ENCODE peak calls at places on chromosomes 3 and 15, in ten cellular contexts. G is adrenal gland, F is heart left ventricle, L is kidney epithelial cell, U is IMR-90, K is right atrium auricular region, I is heart right ventricle, Q is A673, V is cardiac muscle cell, Y is left ventricle myocardium inferior. M is an unnamed sample.

GRCh38 chr3:12886106-12886679 is 44.8 kb upstream of the RPL32 start:
- DNase-seq in V (no peak), U (no peak), I (no peak), F (no peak), Q (no peak), G (no peak), L (no peak), K (no peak), Y (no peak), M (no peak)

GRCh38 chr3:151584603-151585002 is 123.7 kb upstream of the IGSF10 start:
- DNase-seq in V (no peak), K (no peak), G (no peak), I (no peak), F (no peak), Q (peak; percentile 48), U (no peak), Y (no peak), L (peak; percentile 44), M (no peak)

GRCh38 chr3:187012609-187013051 is 82.3 kb downstream of the ST6GAL1 start:
- DNase-seq in L (no peak), K (peak; percentile 59), V (peak; percentile 37), Q (no peak), U (peak; percentile 64), I (peak; percentile 27), F (no peak), G (no peak), Y (no peak), M (no peak)

GRCh38 chr3:43394071-43394501 is 107.7 kb downstream of the SNRK start:
- DNase-seq in K (peak; percentile 71), F (peak; percentile 81), Q (no peak), G (peak; percentile 91), Y (peak; percentile 80), I (peak; percentile 76), U (peak; percentile 44), V (peak; percentile 87), L (no peak), M (no peak)

GRCh38 chr3:143078883-143079282 is 40.7 kb upstream of the CHST2 start:
- DNase-seq in L (peak; percentile 19), Y (no peak), G (no peak), V (peak; percentile 28), K (no peak), I (no peak), F (no peak), Q (no peak), U (peak; percentile 76), M (no peak)

GRCh38 chr3:23835807-23836206 is 30.1 kb downstream of the UBE2E1 start:
- DNase-seq in F (no peak), U (no peak), Q (no peak), I (no peak), Y (no peak), G (no peak), K (no peak), V (no peak), L (no peak), M (no peak)

GRCh38 chr15:29672923-29673809 is 149.1 kb downstream of the TJP1 start:
- DNase-seq in Q (no peak), K (no peak), L (no peak), U (no peak), V (peak; percentile 50), G (no peak), F (no peak), Y (no peak), I (no peak), M (no peak)

GRCh38 chr15:99366013-99366412 is 114.7 kb downstream of the LRRC28 start:
- DNase-seq in U (no peak), G (no peak), K (no peak), V (no peak), L (no peak), F (no peak), Y (no peak), I (no peak), Q (no peak), M (no peak)

GRCh38 chr3:58034738-58035511 is 26.7 kb downstream of the FLNB start:
- DNase-seq in Y (no peak), L (no peak), U (no peak), F (no peak), K (no peak), V (no peak), Q (no peak), I (no peak), G (no peak), M (peak; percentile 46)

GRCh38 chr3:72657666-72658065 is 190.6 kb downstream of the SHQ1 start:
- DNase-seq in U (no peak), F (no peak), G (no peak), Y (no peak), L (no peak), V (no peak), K (no peak), Q (no peak), I (no peak), M (peak; percentile 21)

GRCh38 chr3:72658466-72659100 is 189.7 kb downstream of the SHQ1 start:
- DNase-seq in K (no peak), Q (no peak), F (no peak), U (no peak), L (no peak), I (no peak), V (no peak), Y (no peak), G (no peak), M (no peak)

GRCh38 chr3:72652395-72652794 is 195.8 kb downstream of the SHQ1 start:
- DNase-seq in F (no peak), G (no peak), K (no peak), U (no peak), Q (no peak), I (no peak), L (no peak), V (no peak), Y (no peak), M (no peak)

GRCh38 chr3:72655758-72656157 is 192.5 kb downstream of the SHQ1 start:
- DNase-seq in K (no peak), G (no peak), U (no peak), L (no peak), F (no peak), V (no peak), I (no peak), Q (no peak), Y (no peak), M (no peak)

DNA sequence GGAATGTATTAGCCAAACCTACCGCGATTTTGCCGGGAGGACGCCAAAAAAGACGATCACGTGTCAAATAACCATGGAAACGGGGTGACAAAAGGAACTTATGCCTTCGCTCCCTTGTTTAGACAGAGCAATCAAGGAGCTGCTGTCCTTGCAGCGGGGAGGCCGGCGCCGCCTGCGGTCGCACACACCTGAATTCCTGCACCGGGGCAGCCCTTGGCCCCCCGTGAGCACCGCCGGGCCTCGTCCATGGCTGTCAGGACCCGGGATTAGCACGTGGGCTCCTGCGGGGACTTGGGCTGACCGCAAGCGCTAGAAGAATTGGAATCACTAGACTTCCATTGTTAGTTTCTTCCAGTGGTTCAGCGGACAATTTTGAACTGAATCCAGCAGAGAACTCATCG is 193.1 kb downstream of the SHQ1 start:
- DNase-seq in F (no peak), U (no peak), I (no peak), V (peak; percentile 40), K (no peak), Y (no peak), Q (no peak), G (no peak), L (no peak), M (no peak)
- H3K4me3 ChIP-seq in F (no peak overlapping the region), U (no peak overlapping the region), I (no peak overlapping the region), V (no peak overlapping the region), K (no peak overlapping the region), Y (peak overlapping the region; percentile 21), Q (no peak overlapping the region), G (peak overlapping the region; percentile 20), L (no peak overlapping the region), M (no peak overlapping the region)

GRCh38 chr3:113005622-113006021 is 14.8 kb downstream of the GTPBP8 start:
- DNase-seq in Q (peak; percentile 45), Y (no peak), G (no peak), F (no peak), I (no peak), U (no peak), V (no peak), L (no peak), K (no peak), M (no peak)
- H3K36me3 ChIP-seq in Q (peaks cover 75% of the 10 kb centered on the region), Y (peaks cover 88% of the 10 kb centered on the region), G (peaks cover 65% of the 10 kb centered on the region), F (peaks cover 100% of the 10 kb centered on the region), I (no peaks in the 10 kb centered on the region), U (peaks cover 31% of the 10 kb centered on the region), V (peaks cover 66% of the 10 kb centered on the region), L (peaks cover 2% of the 10 kb centered on the region), K (peaks cover 82% of the 10 kb centered on the region), M (peaks cover 10% of the 10 kb centered on the region)

GRCh38 chr3:155088705-155089380 is 8.7 kb downstream of the MME start:
- DNase-seq in G (no peak), L (no peak), Y (no peak), V (no peak), I (no peak), K (no peak), U (peak; percentile 78), Q (no peak), F (no peak), M (no peak)
- TF ChIP-seq CTCF in G (no peak), L (no peak), Y (no peak), V (no peak), I (no peak), K (no peak), U (no peak), Q (no peak), F (no peak), M (no peak)

DNA sequence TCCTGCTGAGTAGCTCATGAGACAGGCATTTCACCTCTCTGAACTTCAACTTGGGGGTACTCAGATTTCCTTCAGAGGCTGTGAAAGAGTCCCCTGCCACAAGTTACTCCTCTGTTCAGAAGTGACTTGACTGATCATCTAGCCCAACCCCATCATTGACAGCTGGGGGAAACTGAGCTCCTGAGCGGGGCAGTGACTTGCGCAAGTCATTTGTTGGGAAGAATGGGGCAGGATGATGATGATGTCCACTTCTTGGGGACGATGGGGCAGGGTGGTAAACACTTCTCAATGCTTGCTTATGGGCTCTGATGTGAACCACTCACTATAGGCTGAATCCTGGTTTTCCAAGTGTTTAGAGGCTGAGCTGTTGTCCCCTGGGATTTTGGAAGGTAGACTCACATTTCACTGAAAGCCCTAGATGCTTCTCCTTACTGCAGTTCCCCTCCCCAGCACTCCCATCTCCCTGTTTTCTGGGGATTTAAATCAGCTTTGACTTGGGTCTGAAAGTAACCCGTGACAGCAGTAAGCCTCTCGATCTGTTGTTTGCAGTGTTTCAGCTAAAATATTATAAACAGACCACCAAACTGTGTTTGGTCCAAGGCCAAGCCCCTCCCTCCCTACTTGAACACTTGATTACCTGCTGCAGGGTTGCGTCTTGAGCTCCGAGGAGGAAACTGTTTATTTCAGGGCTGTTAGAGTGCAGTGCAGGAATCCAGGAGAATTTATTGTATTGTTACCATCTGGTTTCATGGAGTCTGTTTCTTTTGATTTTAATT is 25.1 kb downstream of the SMAD3 start:
- DNase-seq in V (no peak), Y (no peak), I (no peak), U (no peak), K (no peak), Q (no peak), F (no peak), L (no peak), G (no peak), M (no peak)
- H3K4me3 ChIP-seq in V (no peak overlapping the region), Y (peak overlapping the region; percentile 18), I (no peak overlapping the region), U (no peak overlapping the region), K (no peak overlapping the region), Q (no peak overlapping the region), F (no peak overlapping the region), L (no peak overlapping the region), G (no peak overlapping the region), M (no peak overlapping the region)

DNA sequence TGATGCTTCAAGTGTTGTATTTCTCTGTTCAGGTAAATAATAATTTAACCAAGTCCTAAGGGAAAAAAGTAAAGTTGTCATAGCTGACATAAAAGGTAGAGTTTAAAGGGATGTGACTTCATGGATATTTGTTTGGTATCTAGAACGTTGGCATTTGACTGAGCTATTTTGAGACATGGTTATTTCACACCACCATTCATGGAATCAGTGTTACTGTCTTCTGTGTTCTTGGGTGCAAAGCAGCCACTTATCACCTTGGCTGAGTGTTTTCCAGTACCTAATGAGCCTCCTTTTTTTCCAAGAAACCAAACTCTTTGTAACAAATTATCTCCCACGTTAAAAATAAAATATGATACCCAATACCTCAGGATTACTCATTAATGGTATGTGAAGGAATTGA is 155.8 kb downstream of the GHSR start:
- DNase-seq in F (no peak), L (no peak), U (no peak), I (no peak), V (no peak), Y (no peak), Q (no peak), K (no peak), G (no peak), M (no peak)
- H3K36me3 ChIP-seq in F (peaks cover 50% of the 10 kb centered on the region), L (peaks cover 1% of the 10 kb centered on the region), U (peaks cover 41% of the 10 kb centered on the region), I (no peaks in the 10 kb centered on the region), V (peaks cover 13% of the 10 kb centered on the region), Y (peaks cover 31% of the 10 kb centered on the region), Q (no peaks in the 10 kb centered on the region), K (peaks cover 9% of the 10 kb centered on the region), G (peaks cover 27% of the 10 kb centered on the region), M (peaks cover 4% of the 10 kb centered on the region)